ENCODE peak calls at places on chromosomes 13 and 19, in seven cellular contexts. One of them, this sample, is unnamed.

GRCh38 chr19:46610851-46611770 is 10.0 kb downstream of the CALM3 start:
- DNase-seq in GM12878: no peak
- DNase-seq in K562: no peak
- DNase-seq in neural progenitor cell: no peak
- DNase-seq in endothelial cell of umbilical vein: no peak
- DNase-seq in fibroblast of lung: peak
- DNase-seq in IMR-90: peak
- DNase-seq in this sample: no peak

GRCh38 chr19:5131866-5132561 is 163.1 kb downstream of the KDM4B start:
- DNase-seq in GM12878: no peak
- DNase-seq in neural progenitor cell: peak
- DNase-seq in K562: no peak
- DNase-seq in fibroblast of lung: peak
- DNase-seq in endothelial cell of umbilical vein: no peak
- DNase-seq in IMR-90: no peak
- DNase-seq in this sample: no peak

GRCh38 chr13:79900356-79900755 is 419.4 kb downstream of the NDFIP2 start:
- DNase-seq in GM12878: no peak
- DNase-seq in fibroblast of lung: no peak
- DNase-seq in IMR-90: no peak
- DNase-seq in neural progenitor cell: no peak
- DNase-seq in endothelial cell of umbilical vein: no peak
- DNase-seq in K562: no peak
- DNase-seq in this sample: no peak

GRCh38 chr13:101691326-101691725 is 238.9 kb downstream of the ITGBL1 start:
- DNase-seq in endothelial cell of umbilical vein: no peak
- DNase-seq in GM12878: no peak
- DNase-seq in fibroblast of lung: no peak
- DNase-seq in neural progenitor cell: no peak
- DNase-seq in IMR-90: no peak
- DNase-seq in K562: no peak
- DNase-seq in this sample: no peak

GRCh38 chr19:17406039-17406886 is 833 bp upstream of the BST2 start:
- DNase-seq in neural progenitor cell: no peak
- DNase-seq in endothelial cell of umbilical vein: peak
- DNase-seq in K562: peak
- DNase-seq in IMR-90: no peak
- DNase-seq in fibroblast of lung: peak
- DNase-seq in GM12878: no peak
- DNase-seq in this sample: no peak

GRCh38 chr19:49071860-49072547 is 495 bp downstream of the KCNA7 start:
- DNase-seq in K562: peak
- DNase-seq in neural progenitor cell: peak
- DNase-seq in fibroblast of lung: no peak
- DNase-seq in GM12878: no peak
- DNase-seq in endothelial cell of umbilical vein: no peak
- DNase-seq in IMR-90: no peak
- DNase-seq in this sample: no peak

GRCh38 chr19:17294051-17294891 is 9.0 kb downstream of the ABHD8 start:
- DNase-seq in neural progenitor cell: peak
- DNase-seq in endothelial cell of umbilical vein: no peak
- DNase-seq in GM12878: no peak
- DNase-seq in fibroblast of lung: no peak
- DNase-seq in IMR-90: no peak
- DNase-seq in K562: peak
- DNase-seq in this sample: peak

GRCh38 chr13:97030705-97031452 is 36.6 kb upstream of the OXGR1 start:
- DNase-seq in GM12878: no peak
- DNase-seq in fibroblast of lung: peak
- DNase-seq in endothelial cell of umbilical vein: peak
- DNase-seq in K562: peak
- DNase-seq in IMR-90: peak
- DNase-seq in neural progenitor cell: peak
- DNase-seq in this sample: no peak

GRCh38 chr13:80133631-80134083 is 207.3 kb downstream of the SPRY2 start:
- DNase-seq in fibroblast of lung: no peak
- DNase-seq in IMR-90: no peak
- DNase-seq in K562: no peak
- DNase-seq in GM12878: no peak
- DNase-seq in endothelial cell of umbilical vein: peak
- DNase-seq in neural progenitor cell: no peak
- DNase-seq in this sample: peak

GRCh38 chr19:51330366-51330765 is 11.6 kb downstream of the VSIG10L start:
- DNase-seq in IMR-90: no peak
- DNase-seq in neural progenitor cell: no peak
- DNase-seq in K562: no peak
- DNase-seq in GM12878: no peak
- DNase-seq in fibroblast of lung: no peak
- DNase-seq in endothelial cell of umbilical vein: no peak
- DNase-seq in this sample: no peak

GRCh38 chr13:39836038-39836437 is 180.6 kb downstream of the COG6 start:
- DNase-seq in neural progenitor cell: no peak
- DNase-seq in IMR-90: no peak
- DNase-seq in GM12878: no peak
- DNase-seq in fibroblast of lung: no peak
- DNase-seq in K562: no peak
- DNase-seq in endothelial cell of umbilical vein: no peak
- DNase-seq in this sample: no peak

GRCh38 chr19:31135841-31136240 is 213.4 kb downstream of the TSHZ3 start:
- DNase-seq in K562: no peak
- DNase-seq in IMR-90: peak
- DNase-seq in neural progenitor cell: no peak
- DNase-seq in fibroblast of lung: peak
- DNase-seq in GM12878: no peak
- DNase-seq in endothelial cell of umbilical vein: no peak
- DNase-seq in this sample: no peak

GRCh38 chr13:33262069-33262487 is 23.5 kb downstream of the STARD13 start:
- DNase-seq in fibroblast of lung: peak
- DNase-seq in endothelial cell of umbilical vein: peak
- DNase-seq in IMR-90: peak
- DNase-seq in neural progenitor cell: peak
- DNase-seq in GM12878: no peak
- DNase-seq in K562: no peak
- DNase-seq in this sample: peak

GRCh38 chr19:14113762-14114414 is 3.7 kb downstream of the PRKACA start:
- DNase-seq in GM12878: no peak
- DNase-seq in K562: peak
- DNase-seq in fibroblast of lung: no peak
- DNase-seq in endothelial cell of umbilical vein: no peak
- DNase-seq in IMR-90: no peak
- DNase-seq in neural progenitor cell: no peak
- DNase-seq in this sample: peak
- TF ChIP-seq CTCF in GM12878: peak
- TF ChIP-seq CTCF in K562: peak
- TF ChIP-seq CTCF in fibroblast of lung: no peak
- TF ChIP-seq CTCF in endothelial cell of umbilical vein: peak
- TF ChIP-seq CTCF in IMR-90: peak
- TF ChIP-seq CTCF in neural progenitor cell: peak
- TF ChIP-seq CTCF in this sample: no peak

DNA sequence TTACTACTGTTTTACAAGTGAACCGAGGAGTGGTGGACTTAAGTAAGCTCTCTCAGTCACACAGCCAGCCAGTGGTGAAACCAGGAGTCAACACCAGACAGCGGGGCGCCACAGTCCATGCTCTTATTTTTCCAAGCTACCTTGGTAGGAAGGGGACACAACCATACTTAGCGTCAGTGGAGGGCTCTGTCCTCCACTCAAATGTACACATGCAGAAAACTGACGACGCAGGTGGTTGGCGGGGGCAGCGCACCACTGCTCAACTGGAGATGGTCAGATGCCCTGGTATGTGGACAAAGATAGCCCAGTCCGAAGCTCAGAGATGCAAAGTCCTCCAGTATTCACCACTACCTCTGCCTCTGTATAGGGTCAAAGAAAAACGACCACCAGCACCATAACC is 1.1 kb downstream of the ZNF667 start:
- DNase-seq in fibroblast of lung: no peak
- DNase-seq in IMR-90: no peak
- DNase-seq in neural progenitor cell: no peak
- DNase-seq in endothelial cell of umbilical vein: no peak
- DNase-seq in GM12878: no peak
- DNase-seq in K562: no peak
- DNase-seq in this sample: no peak
- H3K4me3 ChIP-seq in fibroblast of lung: peak
- H3K4me3 ChIP-seq in IMR-90: peak
- H3K4me3 ChIP-seq in neural progenitor cell: peak
- H3K4me3 ChIP-seq in endothelial cell of umbilical vein: no peak
- H3K4me3 ChIP-seq in GM12878: no peak
- H3K4me3 ChIP-seq in K562: no peak
- H3K4me3 ChIP-seq in this sample: no peak

GRCh38 chr13:24922390-24923304 is 158.7 kb downstream of the RNF17 start:
- DNase-seq in IMR-90: peak
- DNase-seq in GM12878: peak
- DNase-seq in endothelial cell of umbilical vein: peak
- DNase-seq in K562: peak
- DNase-seq in neural progenitor cell: peak
- DNase-seq in fibroblast of lung: peak
- DNase-seq in this sample: peak
- H3K9ac ChIP-seq in IMR-90: peak
- H3K9ac ChIP-seq in GM12878: peak
- H3K9ac ChIP-seq in endothelial cell of umbilical vein: peak
- H3K9ac ChIP-seq in K562: peak
- H3K9ac ChIP-seq in neural progenitor cell: peak
- H3K9ac ChIP-seq in fibroblast of lung: peak
- H3K9ac ChIP-seq in this sample: peak

GRCh38 chr19:40445006-40445312 is 824 bp upstream of the SERTAD3 start:
- DNase-seq in endothelial cell of umbilical vein: no peak
- DNase-seq in GM12878: no peak
- DNase-seq in fibroblast of lung: no peak
- DNase-seq in IMR-90: no peak
- DNase-seq in K562: no peak
- DNase-seq in neural progenitor cell: no peak
- DNase-seq in this sample: no peak

GRCh38 chr19:40445637-40445944 is 1.5 kb upstream of the SERTAD3 start:
- DNase-seq in K562: no peak
- DNase-seq in IMR-90: no peak
- DNase-seq in fibroblast of lung: no peak
- DNase-seq in endothelial cell of umbilical vein: no peak
- DNase-seq in GM12878: no peak
- DNase-seq in neural progenitor cell: no peak
- DNase-seq in this sample: no peak

GRCh38 chr19:40443930-40444180 is 280 bp downstream of the SERTAD3 start:
- DNase-seq in fibroblast of lung: no peak
- DNase-seq in neural progenitor cell: no peak
- DNase-seq in endothelial cell of umbilical vein: no peak
- DNase-seq in GM12878: no peak
- DNase-seq in IMR-90: no peak
- DNase-seq in K562: no peak
- DNase-seq in this sample: no peak

GRCh38 chr19:40443131-40443929 is 805 bp downstream of the SERTAD3 start:
- DNase-seq in endothelial cell of umbilical vein: peak
- DNase-seq in IMR-90: peak
- DNase-seq in GM12878: peak
- DNase-seq in neural progenitor cell: peak
- DNase-seq in K562: peak
- DNase-seq in fibroblast of lung: peak
- DNase-seq in this sample: peak

GRCh38 chr19:40444181-40445005 is at the start of gene SERTAD3:
- DNase-seq in IMR-90: peak
- DNase-seq in K562: peak
- DNase-seq in GM12878: peak
- DNase-seq in fibroblast of lung: peak
- DNase-seq in endothelial cell of umbilical vein: peak
- DNase-seq in neural progenitor cell: peak
- DNase-seq in this sample: peak
- TF ChIP-seq CTCF in IMR-90: peak
- TF ChIP-seq CTCF in K562: peak
- TF ChIP-seq CTCF in GM12878: peak
- TF ChIP-seq CTCF in fibroblast of lung: no peak
- TF ChIP-seq CTCF in endothelial cell of umbilical vein: peak
- TF ChIP-seq CTCF in neural progenitor cell: peak
- TF ChIP-seq CTCF in this sample: no peak

This sample was measured in colonic mucosa.